ENCODE peak calls at places on chromosomes 2 and 18, in ten cellular contexts. R is AG04450; U is activated T-cell treated with anti-CD3 and anti-CD28 coated beads, Interleukin-2, amount 50 U/mL, for 72 hours; P is aorta; K is lung microvascular endothelial cell; D is choroid plexus epithelial cell; Y is hepatic stellate cell; E is cardiac fibroblast; W is Right ventricle myocardium superior; B is CD8-positive, alpha-beta memory T cell. O is an unnamed sample.

GRCh38 chr18:48538531-48539405 is at the start of gene CTIF:
- DNase-seq in D (peak), E (peak), B (peak), P (peak), Y (peak), W (peak), U (peak), K (peak), R (peak), O (peak)

GRCh38 chr2:149164296-149164695 is 125.8 kb downstream of the LYPD6B start:
- DNase-seq in K (no peak), Y (no peak), P (no peak), B (no peak), E (no peak), D (no peak), W (no peak), R (no peak), U (no peak), O (no peak)

GRCh38 chr2:100975521-100975785 is 26.6 kb upstream of the RPL31 start:
- DNase-seq in Y (no peak), P (no peak), U (no peak), R (no peak), K (no peak), E (no peak), B (no peak), W (no peak), D (no peak), O (no peak)

GRCh38 chr2:196239622-196240587 is 68.5 kb upstream of the STK17B start:
- DNase-seq in E (peak), K (peak), R (no peak), U (peak), Y (no peak), D (peak), P (peak), W (peak), B (peak), O (peak)

GRCh38 chr2:120254178-120254577 is 1.5 kb downstream of the RALB start:
- DNase-seq in W (no peak), K (peak), R (no peak), B (no peak), E (no peak), Y (no peak), U (no peak), P (no peak), D (no peak), O (no peak)

GRCh38 chr2:6079405-6079804 is 387.2 kb downstream of the SOX11 start:
- DNase-seq in K (no peak), E (no peak), Y (no peak), P (no peak), W (no peak), U (no peak), R (no peak), D (no peak), B (no peak), O (no peak)

GRCh38 chr2:173059941-173060575 is 15.6 kb upstream of the MAP3K20 start:
- DNase-seq in Y (no peak), R (no peak), W (no peak), P (no peak), U (no peak), D (peak), B (no peak), E (peak), K (no peak), O (no peak)

GRCh38 chr2:126315840-126316239 is 340.1 kb upstream of the GYPC start:
- DNase-seq in W (no peak), R (no peak), Y (no peak), D (no peak), P (no peak), U (no peak), B (no peak), K (no peak), E (no peak), O (no peak)

GRCh38 chr18:22057908-22058527 is 111.4 kb upstream of the GATA6 start:
- DNase-seq in U (no peak), B (no peak), W (no peak), R (no peak), K (no peak), E (no peak), Y (no peak), P (no peak), D (peak), O (no peak)

GRCh38 chr2:206982360-206982759 is 43.0 kb downstream of the CPO start:
- DNase-seq in U (no peak), W (no peak), D (peak), K (no peak), E (no peak), Y (no peak), P (no peak), R (no peak), B (no peak), O (no peak)

GRCh38 chr2:238313289-238313990 is 6.9 kb upstream of the TRAF3IP1 start:
- DNase-seq in E (no peak), W (no peak), Y (no peak), P (no peak), B (no peak), D (no peak), K (no peak), U (peak), R (no peak), O (no peak)

GRCh38 chr18:63774511-63774910 is 707 bp upstream of the SERPINB7 start:
- DNase-seq in P (no peak), R (no peak), B (no peak), K (no peak), E (no peak), W (no peak), U (no peak), Y (no peak), D (no peak), O (no peak)

GRCh38 chr2:145939949-145940348 is 1420.0 kb upstream of the ZEB2 start:
- DNase-seq in P (no peak), R (no peak), K (no peak), D (peak), B (no peak), Y (no peak), E (no peak), W (no peak), U (no peak), O (no peak)

O was measured in CD4-positive, alpha-beta T cell.